ENCODE peak calls at places on chromosomes 12 and 14, in four cellular contexts. M, T, J and E are unnamed samples.
A peak's percentile ranks its signal among the peaks of the same experiment; 100 is the strongest.

GRCh38 chr12:29580971-29581370 is 83.5 kb upstream of the OVCH1 start:
- DNase-seq in M (no peak), T (no peak), J (no peak), E (no peak)

GRCh38 chr12:76199808-76200207 is 115.3 kb upstream of the NAP1L1 start:
- DNase-seq in M (no peak), T (no peak), J (peak; percentile 52), E (no peak)

GRCh38 chr12:32025906-32026305 is 66.7 kb downstream of the RESF1 start:
- DNase-seq in M (no peak), T (peak; percentile 1), J (no peak), E (no peak)

GRCh38 chr12:89350661-89351488 is 1.4 kb downstream of the DUSP6 start:
- DNase-seq in T (no peak), M (no peak), J (no peak), E (no peak)

GRCh38 chr12:52248541-52249035 is 15.5 kb downstream of the KRT7 start:
- DNase-seq in M (no peak), T (no peak), J (no peak), E (no peak)

GRCh38 chr12:54390176-54390667 is 5.7 kb upstream of the ZNF385A start:
- DNase-seq in M (no peak), T (no peak), J (no peak), E (no peak)

GRCh38 chr12:78398750-78399149 is 465.8 kb upstream of the SYT1 start:
- DNase-seq in M (no peak), J (no peak), T (no peak), E (no peak)

GRCh38 chr14:103684471-103684870 is 30.8 kb downstream of the XRCC3 start:
- DNase-seq in T (no peak), J (no peak), M (no peak), E (no peak)

GRCh38 chr12:119153477-119154434 is 25.0 kb upstream of the HSPB8 start:
- DNase-seq in M (no peak), T (no peak), J (no peak), E (peak; percentile 41)

GRCh38 chr14:65156568-65157366 is 54.5 kb upstream of the MAX start:
- DNase-seq in M (no peak), J (peak; percentile 59), T (no peak), E (no peak)

GRCh38 chr12:64039285-64039871 is 182.7 kb downstream of the KICS2 start:
- DNase-seq in J (peak; percentile 23), T (no peak), M (no peak), E (no peak)

GRCh38 chr12:64672925-64673409 is 62.7 kb downstream of the RASSF3 start:
- DNase-seq in T (no peak), J (no peak), M (no peak), E (peak; percentile 35)

GRCh38 chr12:53746592-53747491 is 4.9 kb downstream of the CISTR start:
- DNase-seq in J (peak; percentile 84), M (no peak), T (peak; percentile 79), E (peak; percentile 87)

GRCh38 chr14:36785511-36785910 is 123.9 kb downstream of the PAX9 start:
- DNase-seq in T (no peak), M (no peak), J (no peak), E (no peak)

GRCh38 chr12:2034633-2035420 is 18.0 kb upstream of the CACNA1C start:
- DNase-seq in T (peak; percentile 82), J (peak; percentile 55), M (no peak), E (peak; percentile 90)

GRCh38 chr14:88895116-88895515 is 70.7 kb downstream of the TTC8 start:
- DNase-seq in M (no peak), J (peak; percentile 60), T (no peak), E (no peak)

GRCh38 chr12:113189361-113189760 is 3.8 kb downstream of the RITA1 start:
- DNase-seq in M (no peak), J (no peak), T (no peak), E (no peak)

GRCh38 chr12:20415641-20416040 is 47.3 kb downstream of the PDE3A start:
- DNase-seq in M (no peak), T (no peak), J (no peak), E (no peak)

GRCh38 chr12:122840580-122841513 is 5.6 kb downstream of the HIP1R start:
- DNase-seq in M (no peak), J (no peak), T (no peak), E (no peak)

GRCh38 chr12:30021046-30021833 is 237.5 kb upstream of the TMTC1 start:
- DNase-seq in J (no peak), T (no peak), M (no peak), E (no peak)